ENCODE peak calls at places on chromosome 5, in four cellular contexts. One of them, this sample, is unnamed.
A peak's percentile ranks its signal among the peaks of the same experiment; 100 is the strongest.

GRCh38 chr5:135126688-135127603 is 92.9 kb upstream of the PITX1 start:
- DNase-seq in uterus: no peak
- DNase-seq in spleen: peak; percentile 49
- DNase-seq in heart left ventricle: no peak
- DNase-seq in this sample: no peak

GRCh38 chr5:126503602-126504104 is 80.4 kb downstream of the GRAMD2B start:
- DNase-seq in spleen: no peak
- DNase-seq in heart left ventricle: no peak
- DNase-seq in uterus: peak; percentile 46
- DNase-seq in this sample: no peak

GRCh38 chr5:1243487-1244152 is 18.4 kb downstream of the SLC6A18 start:
- DNase-seq in uterus: no peak
- DNase-seq in spleen: no peak
- DNase-seq in heart left ventricle: no peak
- DNase-seq in this sample: no peak

GRCh38 chr5:133782736-133783135 is 170.4 kb upstream of the FSTL4 start:
- DNase-seq in heart left ventricle: no peak
- DNase-seq in uterus: no peak
- DNase-seq in spleen: no peak
- DNase-seq in this sample: no peak

GRCh38 chr5:151721087-151721646 is 34.5 kb upstream of the SPARC start:
- DNase-seq in spleen: no peak
- DNase-seq in uterus: no peak
- DNase-seq in heart left ventricle: no peak
- DNase-seq in this sample: no peak

GRCh38 chr5:140000332-140000731 is 42.8 kb downstream of the NRG2 start:
- DNase-seq in uterus: no peak
- DNase-seq in heart left ventricle: peak; percentile 70
- DNase-seq in spleen: no peak
- DNase-seq in this sample: no peak

GRCh38 chr5:132294728-132295504 is 722 bp downstream of the SLC22A4 start:
- DNase-seq in uterus: peak; percentile 51
- DNase-seq in heart left ventricle: peak; percentile 76
- DNase-seq in spleen: peak; percentile 92
- DNase-seq in this sample: no peak

GRCh38 chr5:136769900-136770684 is 404.7 kb upstream of the TRPC7 start:
- DNase-seq in spleen: no peak
- DNase-seq in uterus: peak; percentile 43
- DNase-seq in heart left ventricle: peak; percentile 72
- DNase-seq in this sample: no peak

GRCh38 chr5:113212244-113212920 is 222.4 kb downstream of the TSSK1B start:
- DNase-seq in uterus: no peak
- DNase-seq in heart left ventricle: no peak
- DNase-seq in spleen: no peak
- DNase-seq in this sample: no peak

GRCh38 chr5:166979576-166979975 is 1311.9 kb upstream of the WWC1 start:
- DNase-seq in spleen: no peak
- DNase-seq in heart left ventricle: no peak
- DNase-seq in uterus: no peak
- DNase-seq in this sample: no peak

GRCh38 chr5:78961743-78962142 is 23.4 kb downstream of the ARSB start:
- DNase-seq in heart left ventricle: no peak
- DNase-seq in uterus: no peak
- DNase-seq in spleen: no peak
- DNase-seq in this sample: no peak

GRCh38 chr5:119319401-119319800 is 36.4 kb upstream of the TNFAIP8 start:
- DNase-seq in spleen: no peak
- DNase-seq in heart left ventricle: no peak
- DNase-seq in uterus: no peak
- DNase-seq in this sample: no peak

GRCh38 chr5:150458819-150459557 is 9.4 kb upstream of the RPS14 start:
- DNase-seq in heart left ventricle: peak; percentile 90
- DNase-seq in uterus: peak; percentile 86
- DNase-seq in spleen: peak; percentile 96
- DNase-seq in this sample: peak; percentile 51

GRCh38 chr5:10288600-10289213 is 19.0 kb downstream of the CMBL start:
- DNase-seq in spleen: peak; percentile 85
- DNase-seq in uterus: no peak
- DNase-seq in heart left ventricle: peak; percentile 81
- DNase-seq in this sample: no peak

GRCh38 chr5:16461782-16462181 is 3.8 kb downstream of the ZNF622 start:
- DNase-seq in heart left ventricle: no peak
- DNase-seq in spleen: no peak
- DNase-seq in uterus: no peak
- DNase-seq in this sample: no peak

GRCh38 chr5:91123896-91124295 is 259.2 kb downstream of the ARRDC3 start:
- DNase-seq in uterus: no peak
- DNase-seq in heart left ventricle: no peak
- DNase-seq in spleen: no peak
- DNase-seq in this sample: no peak

GRCh38 chr5:9533577-9534334 is 12.1 kb downstream of the SEMA5A start:
- DNase-seq in spleen: no peak
- DNase-seq in heart left ventricle: no peak
- DNase-seq in uterus: no peak
- DNase-seq in this sample: no peak

GRCh38 chr5:58156977-58157701 is 302.7 kb downstream of the PLK2 start:
- DNase-seq in heart left ventricle: no peak
- DNase-seq in spleen: no peak
- DNase-seq in uterus: no peak
- DNase-seq in this sample: no peak

GRCh38 chr5:33772276-33772990 is 119.4 kb downstream of the ADAMTS12 start:
- DNase-seq in heart left ventricle: no peak
- DNase-seq in uterus: no peak
- DNase-seq in spleen: no peak
- DNase-seq in this sample: no peak

GRCh38 chr5:80928073-80928472 is 32.1 kb upstream of the RASGRF2 start:
- DNase-seq in heart left ventricle: no peak
- DNase-seq in uterus: no peak
- DNase-seq in spleen: no peak
- DNase-seq in this sample: no peak

GRCh38 chr5:131265318-131265803 is 1.5 kb downstream of the CDC42SE2 start:
- DNase-seq in spleen: no peak
- DNase-seq in heart left ventricle: no peak
- DNase-seq in uterus: no peak
- DNase-seq in this sample: no peak

GRCh38 chr5:30856242-30856641 is 337.2 kb upstream of the CDH6 start:
- DNase-seq in heart left ventricle: no peak
- DNase-seq in uterus: no peak
- DNase-seq in spleen: no peak
- DNase-seq in this sample: no peak

GRCh38 chr5:180340856-180341255 is 12.3 kb downstream of the GFPT2 start:
- DNase-seq in uterus: no peak
- DNase-seq in spleen: no peak
- DNase-seq in heart left ventricle: peak; percentile 47
- DNase-seq in this sample: no peak

GRCh38 chr5:141605523-141606277 is 13.1 kb downstream of the DIAPH1 start:
- DNase-seq in uterus: no peak
- DNase-seq in heart left ventricle: no peak
- DNase-seq in spleen: peak; percentile 80
- DNase-seq in this sample: no peak

GRCh38 chr5:167208911-167209310 is 1082.5 kb upstream of the WWC1 start:
- DNase-seq in heart left ventricle: no peak
- DNase-seq in spleen: no peak
- DNase-seq in uterus: no peak
- DNase-seq in this sample: no peak

GRCh38 chr5:9251379-9251980 is 294.4 kb downstream of the SEMA5A start:
- DNase-seq in spleen: no peak
- DNase-seq in uterus: no peak
- DNase-seq in heart left ventricle: no peak
- DNase-seq in this sample: no peak

GRCh38 chr5:133407277-133407632 is 205.1 kb downstream of the FSTL4 start:
- DNase-seq in heart left ventricle: no peak
- DNase-seq in spleen: no peak
- DNase-seq in uterus: no peak
- DNase-seq in this sample: no peak

GRCh38 chr5:140213370-140213983 is 38.5 kb downstream of the CYSTM1 start:
- DNase-seq in uterus: no peak
- DNase-seq in spleen: no peak
- DNase-seq in heart left ventricle: no peak
- DNase-seq in this sample: no peak

GRCh38 chr5:111472579-111472978 is 39.8 kb downstream of the STARD4 start:
- DNase-seq in spleen: no peak
- DNase-seq in heart left ventricle: no peak
- DNase-seq in uterus: no peak
- DNase-seq in this sample: no peak

GRCh38 chr5:112401924-112402323 is 17.2 kb downstream of the EPB41L4A start:
- DNase-seq in spleen: no peak
- DNase-seq in uterus: no peak
- DNase-seq in heart left ventricle: no peak
- DNase-seq in this sample: no peak

GRCh38 chr5:84381501-84382362 is 2.9 kb downstream of the EDIL3 start:
- DNase-seq in uterus: no peak
- DNase-seq in spleen: no peak
- DNase-seq in heart left ventricle: no peak
- DNase-seq in this sample: no peak

GRCh38 chr5:138716456-138716924 is 36.7 kb upstream of the CTNNA1 start:
- DNase-seq in heart left ventricle: no peak
- DNase-seq in uterus: no peak
- DNase-seq in spleen: no peak
- DNase-seq in this sample: no peak
- H3K27ac ChIP-seq in heart left ventricle: no peak overlapping the region
- H3K27ac ChIP-seq in uterus: no peak overlapping the region
- H3K27ac ChIP-seq in spleen: no peak overlapping the region
- H3K27ac ChIP-seq in this sample: no peak overlapping the region

DNA sequence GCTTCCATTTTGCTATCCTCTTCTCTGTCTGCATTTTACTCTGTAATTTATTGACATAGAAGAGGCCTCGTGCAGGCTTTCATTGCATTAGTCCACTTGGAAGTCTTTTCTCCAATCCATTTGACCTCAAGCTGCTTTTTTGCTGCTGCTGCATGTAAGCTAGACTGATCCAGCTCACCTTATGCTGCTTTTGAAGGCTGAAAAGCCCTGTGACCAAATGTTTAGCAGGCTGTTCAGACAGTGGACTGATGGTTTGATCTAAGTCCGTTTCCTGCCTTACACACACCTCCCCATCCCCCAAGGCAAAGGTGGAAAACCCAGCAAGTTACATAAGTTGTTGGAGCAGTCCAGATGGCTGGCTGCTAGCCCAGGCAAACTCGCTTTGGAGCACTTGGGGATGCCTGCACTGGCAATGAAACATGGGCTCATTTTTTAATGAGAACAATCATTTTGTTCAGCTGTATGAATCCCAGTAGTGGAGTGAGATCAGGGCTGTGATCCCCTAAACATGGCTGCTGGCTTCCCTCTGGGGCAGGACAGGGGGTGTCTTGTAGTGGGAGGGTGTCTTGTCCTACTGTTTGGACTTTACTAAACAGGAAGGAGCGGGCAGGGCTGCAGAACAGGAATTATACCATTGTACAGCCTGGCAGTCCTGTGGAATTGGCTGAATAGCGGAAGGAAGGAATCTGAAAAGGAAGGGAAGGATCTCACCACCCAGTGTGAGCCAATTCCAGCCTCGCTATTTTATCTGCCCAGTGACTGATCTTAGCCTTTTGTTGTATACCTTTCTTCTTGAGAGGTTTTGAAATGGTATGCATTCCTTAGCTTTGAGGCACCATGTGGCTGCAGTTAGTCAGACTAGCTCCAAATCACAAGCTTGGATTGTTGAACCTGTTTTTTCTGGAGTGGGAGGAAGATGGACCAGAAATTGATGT is 212.0 kb downstream of the ARHGAP26 start:
- DNase-seq in uterus: peak; percentile 74
- DNase-seq in spleen: no peak
- DNase-seq in heart left ventricle: peak; percentile 76
- DNase-seq in this sample: peak; percentile 53
- H3K27ac ChIP-seq in uterus: peak overlapping the region; percentile 48
- H3K27ac ChIP-seq in spleen: peak overlapping the region; percentile 66
- H3K27ac ChIP-seq in heart left ventricle: peak overlapping the region; percentile 75
- H3K27ac ChIP-seq in this sample: no peak overlapping the region

GRCh38 chr5:96455789-96456188 is 22.7 kb upstream of the PCSK1 start:
- DNase-seq in heart left ventricle: no peak
- DNase-seq in spleen: no peak
- DNase-seq in uterus: no peak
- DNase-seq in this sample: no peak
- H3K27ac ChIP-seq in heart left ventricle: no peak overlapping the region
- H3K27ac ChIP-seq in spleen: no peak overlapping the region
- H3K27ac ChIP-seq in uterus: no peak overlapping the region
- H3K27ac ChIP-seq in this sample: no peak overlapping the region

DNA sequence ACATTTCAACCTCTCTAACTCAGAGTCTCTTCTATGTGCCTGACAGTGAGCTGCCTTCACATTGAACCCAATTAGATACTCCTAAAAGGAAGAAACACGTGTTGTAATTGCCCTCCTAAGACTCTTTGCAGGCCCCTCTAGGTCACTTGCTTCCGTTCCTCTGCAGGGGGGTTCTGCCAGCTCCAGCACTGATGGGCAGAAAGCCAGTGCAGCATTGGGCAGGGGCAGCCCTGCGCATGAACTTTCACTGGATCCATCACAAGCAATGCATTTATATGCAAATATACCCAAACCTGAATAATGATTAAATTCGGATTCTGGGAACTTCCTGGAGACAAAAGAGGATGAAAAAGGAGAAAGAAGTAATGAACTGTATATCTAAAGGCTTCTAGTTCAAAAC is 313.6 kb downstream of the DEPDC1B start:
- DNase-seq in heart left ventricle: no peak
- DNase-seq in spleen: no peak
- DNase-seq in uterus: no peak
- DNase-seq in this sample: no peak
- H3K27ac ChIP-seq in heart left ventricle: no peak overlapping the region
- H3K27ac ChIP-seq in spleen: no peak overlapping the region
- H3K27ac ChIP-seq in uterus: no peak overlapping the region
- H3K27ac ChIP-seq in this sample: no peak overlapping the region

GRCh38 chr5:172602712-172603289 is 38.3 kb upstream of the NEURL1B start:
- DNase-seq in uterus: peak; percentile 57
- DNase-seq in spleen: peak; percentile 48
- DNase-seq in heart left ventricle: no peak
- DNase-seq in this sample: no peak
- H3K27ac ChIP-seq in uterus: peak overlapping the region; percentile 93
- H3K27ac ChIP-seq in spleen: no peak overlapping the region
- H3K27ac ChIP-seq in heart left ventricle: peak overlapping the region; percentile 88
- H3K27ac ChIP-seq in this sample: peak overlapping the region; percentile 53

GRCh38 chr5:38663276-38663675 is 106.8 kb upstream of the LIFR start:
- DNase-seq in uterus: no peak
- DNase-seq in heart left ventricle: no peak
- DNase-seq in spleen: no peak
- DNase-seq in this sample: no peak

GRCh38 chr5:38660194-38660668 is 103.8 kb upstream of the LIFR start:
- DNase-seq in uterus: no peak
- DNase-seq in spleen: no peak
- DNase-seq in heart left ventricle: no peak
- DNase-seq in this sample: no peak

GRCh38 chr5:38657020-38657419 is 100.6 kb upstream of the LIFR start:
- DNase-seq in heart left ventricle: no peak
- DNase-seq in uterus: no peak
- DNase-seq in spleen: no peak
- DNase-seq in this sample: no peak

GRCh38 chr5:38666668-38667498 is 110.4 kb upstream of the LIFR start:
- DNase-seq in heart left ventricle: peak; percentile 63
- DNase-seq in uterus: no peak
- DNase-seq in spleen: no peak
- DNase-seq in this sample: no peak

GRCh38 chr5:38662088-38662487 is 105.6 kb upstream of the LIFR start:
- DNase-seq in heart left ventricle: no peak
- DNase-seq in spleen: no peak
- DNase-seq in uterus: no peak
- DNase-seq in this sample: no peak
- H3K27ac ChIP-seq in heart left ventricle: peak overlapping the region; percentile 42
- H3K27ac ChIP-seq in spleen: peak overlapping the region; percentile 40
- H3K27ac ChIP-seq in uterus: peak overlapping the region; percentile 22
- H3K27ac ChIP-seq in this sample: no peak overlapping the region